ENCODE peak calls at places on chromosome 15, in ten cellular contexts. Z is ovary, V is GM23248, O is NCI-H2107, I is H7, W is ACHN, X is NCI-H1092, B is NCI-H226, H is T follicular helper cell, M is HepG2. N is an unnamed sample.

GRCh38 chr15:31085359-31085758 is 16.2 kb downstream of the TRPM1 start:
- DNase-seq in Z (no peak), V (no peak), O (no peak), I (no peak), W (no peak), X (no peak), B (no peak), H (no peak), M (no peak), N (no peak)

GRCh38 chr15:84840255-84840654 is 23.1 kb downstream of the ALPK3 start:
- DNase-seq in Z (no peak), V (no peak), O (no peak), I (no peak), W (no peak), X (no peak), B (no peak), H (no peak), M (no peak), N (no peak)

GRCh38 chr15:84981711-84982300 is at the start of gene PDE8A:
- DNase-seq in Z (peak), V (peak), O (no peak), I (peak), W (peak), X (peak), B (peak), H (peak), M (no peak), N (peak)

GRCh38 chr15:75134748-75135147 is 66.9 kb upstream of the C15orf39 start:
- DNase-seq in Z (no peak), V (no peak), O (no peak), I (no peak), W (no peak), X (no peak), B (no peak), H (no peak), M (no peak), N (no peak)

GRCh38 chr15:32855942-32856341 is 138.1 kb downstream of the GREM1 start:
- DNase-seq in Z (no peak), V (peak), O (no peak), I (peak), W (peak), X (no peak), B (peak), H (no peak), M (peak), N (peak)

GRCh38 chr15:89486726-89487050 is 9.7 kb downstream of the RHCG start:
- DNase-seq in Z (no peak), V (peak), O (no peak), I (peak), W (no peak), X (no peak), B (no peak), H (no peak), M (no peak), N (no peak)

GRCh38 chr15:59972241-59972640 is 31.9 kb upstream of the FOXB1 start:
- DNase-seq in Z (no peak), V (no peak), O (no peak), I (no peak), W (no peak), X (no peak), B (peak), H (no peak), M (no peak), N (no peak)

GRCh38 chr15:43872416-43873020 is 45.7 kb downstream of the WDR76 start:
- DNase-seq in Z (peak), V (peak), O (no peak), I (peak), W (peak), X (no peak), B (no peak), H (no peak), M (peak), N (peak)

GRCh38 chr15:31802761-31803160 is 227.6 kb upstream of the CHRNA7 start:
- DNase-seq in Z (no peak), V (peak), O (no peak), I (no peak), W (no peak), X (no peak), B (no peak), H (no peak), M (no peak), N (no peak)

GRCh38 chr15:45892182-45892581 is 257.4 kb downstream of the SQOR start:
- DNase-seq in Z (no peak), V (peak), O (no peak), I (no peak), W (no peak), X (no peak), B (no peak), H (no peak), M (no peak), N (no peak)

GRCh38 chr15:50558012-50558411 is 11.5 kb upstream of the USP50 start:
- DNase-seq in Z (no peak), V (no peak), O (no peak), I (no peak), W (no peak), X (no peak), B (no peak), H (no peak), M (no peak), N (no peak)

GRCh38 chr15:57706405-57707209 is at the start of gene POLR2M:
- DNase-seq in Z (peak), V (peak), O (peak), I (peak), W (peak), X (peak), B (peak), H (peak), M (peak), N (peak)

GRCh38 chr15:88834211-88834812 is 31.1 kb downstream of the ACAN start:
- DNase-seq in Z (peak), V (peak), O (no peak), I (peak), W (peak), X (no peak), B (peak), H (peak), M (no peak), N (peak)

GRCh38 chr15:98375513-98376360 is 272.6 kb upstream of the IGF1R start:
- DNase-seq in Z (no peak), V (no peak), O (no peak), I (no peak), W (no peak), X (no peak), B (no peak), H (no peak), M (no peak), N (no peak)

GRCh38 chr15:68819451-68820204 is 1.1 kb downstream of the ANP32A start:
- DNase-seq in Z (peak), V (peak), O (no peak), I (peak), W (peak), X (no peak), B (peak), H (no peak), M (peak), N (peak)

GRCh38 chr15:58463815-58464697 is 32.3 kb downstream of the LIPC start:
- DNase-seq in Z (no peak), V (peak), O (peak), I (no peak), W (no peak), X (no peak), B (peak), H (no peak), M (peak), N (no peak)

GRCh38 chr15:64052925-64053491 is 6.7 kb upstream of the DAPK2 start:
- DNase-seq in Z (no peak), V (no peak), O (no peak), I (no peak), W (no peak), X (no peak), B (no peak), H (no peak), M (no peak), N (no peak)

N was measured in adrenal gland.